ENCODE peak calls at places on chromosomes 11 and 22, in eight cellular contexts. S is HCT116, O is Panc1, J is A549, M is GM23338, F is SK-N-SH, D is K562, W is HepG2. B is an unnamed sample.

GRCh38 chr11:66015094-66015881 is 3.5 kb downstream of the CST6 start:
- DNase-seq in F (no peak), M (no peak), O (no peak), W (no peak), J (no peak), D (no peak), S (peak; percentile 56), B (no peak)

GRCh38 chr11:27392715-27393114 is 29.7 kb upstream of the CCDC34 start:
- DNase-seq in M (peak; percentile 29), W (peak; percentile 66), J (no peak), S (no peak), O (no peak), F (no peak), D (peak; percentile 89), B (no peak)

GRCh38 chr11:23859087-23859486 is 637.8 kb upstream of the LUZP2 start:
- DNase-seq in M (no peak), F (no peak), D (no peak), J (no peak), W (no peak), S (no peak), O (no peak), B (no peak)

GRCh38 chr11:77559686-77560425 is 29.9 kb upstream of the AQP11 start:
- DNase-seq in O (peak; percentile 79), S (peak; percentile 32), M (no peak), W (no peak), J (peak; percentile 38), F (no peak), D (peak; percentile 9), B (no peak)

GRCh38 chr11:841981-842369 is 354 bp downstream of the POLR2L start:
- DNase-seq in M (no peak), F (no peak), D (no peak), J (no peak), W (no peak), S (no peak), O (no peak), B (no peak)

GRCh38 chr11:70176940-70177689 is 26.0 kb upstream of the FADD start:
- DNase-seq in M (peak; percentile 82), W (peak; percentile 13), F (peak; percentile 81), J (peak; percentile 92), D (peak; percentile 70), S (peak; percentile 16), O (no peak), B (peak; percentile 36)

GRCh38 chr11:9855579-9856260 is 191.8 kb downstream of the SWAP70 start:
- DNase-seq in J (no peak), M (no peak), O (no peak), W (no peak), D (no peak), F (no peak), S (no peak), B (no peak)

GRCh38 chr11:40202569-40202968 is 1256.9 kb downstream of the LRRC4C start:
- DNase-seq in M (peak; percentile 27), D (no peak), F (peak; percentile 37), J (no peak), O (no peak), W (no peak), S (no peak), B (no peak)

GRCh38 chr11:134841411-134841810 is 429.4 kb upstream of the B3GAT1 start:
- DNase-seq in W (no peak), O (no peak), F (no peak), M (no peak), S (no peak), J (no peak), D (no peak), B (no peak)

GRCh38 chr11:17601206-17602075 is 54.4 kb downstream of the OTOG start:
- DNase-seq in W (no peak), D (peak; percentile 31), M (peak; percentile 38), J (no peak), O (no peak), S (no peak), F (no peak), B (no peak)

GRCh38 chr22:44721206-44721605 is 19.2 kb downstream of the PRR5 start:
- DNase-seq in W (no peak), D (peak; percentile 14), O (no peak), J (no peak), S (no peak), F (no peak), M (peak; percentile 65), B (no peak)

GRCh38 chr11:13261600-13262061 is 16.0 kb upstream of the BMAL1 start:
- DNase-seq in M (no peak), D (no peak), F (no peak), J (peak; percentile 69), S (peak; percentile 86), W (no peak), O (peak; percentile 82), B (no peak)

DNA sequence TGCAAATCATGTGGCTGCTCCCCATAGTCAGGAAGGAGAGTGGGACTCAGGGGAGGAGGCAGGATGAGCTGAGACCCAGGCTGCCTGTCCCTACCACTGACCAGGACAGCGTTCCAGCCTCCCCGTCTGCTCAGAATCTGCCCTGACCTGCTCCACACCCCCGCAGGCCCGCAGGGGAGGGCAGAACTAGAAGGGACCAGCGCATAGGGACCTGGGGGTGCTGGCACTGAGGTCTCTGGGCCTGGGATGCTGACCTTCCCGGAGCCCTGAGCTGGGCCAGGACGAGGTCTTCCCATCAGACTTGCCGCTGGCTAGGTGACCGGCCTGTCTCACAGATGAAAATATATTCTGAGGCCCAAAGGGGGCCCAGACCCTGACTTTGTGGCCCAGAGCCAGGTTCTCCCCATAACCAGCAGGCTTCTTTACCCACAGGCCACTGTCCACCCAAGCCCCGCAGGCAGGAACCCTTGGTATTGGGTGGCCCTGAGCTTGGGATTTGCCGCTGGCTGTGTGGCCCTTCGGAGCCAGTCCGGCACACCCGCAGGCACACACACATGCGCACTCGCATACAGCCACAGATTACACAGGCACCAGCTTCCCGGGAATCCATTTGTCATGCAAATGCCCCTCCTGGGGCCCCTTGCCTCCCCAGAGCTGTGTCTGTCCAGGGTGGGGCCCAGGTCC is 13.8 kb upstream of the PIM3 start:
- DNase-seq in F (no peak), O (no peak), W (peak; percentile 75), M (no peak), S (no peak), D (no peak), J (no peak), B (no peak)
- H3K27ac ChIP-seq in F (no peak overlapping the region), O (peak overlapping the region; percentile 54), W (peak overlapping the region; percentile 45), M (no peak overlapping the region), S (peak overlapping the region; percentile 29), D (no peak overlapping the region), J (peak overlapping the region; percentile 91), B (no peak overlapping the region)

GRCh38 chr11:125457814-125458343 is 38.2 kb downstream of the FEZ1 start:
- DNase-seq in W (peak; percentile 13), J (no peak), S (no peak), O (no peak), F (no peak), M (peak; percentile 16), D (peak; percentile 59), B (no peak)
- TF ChIP-seq REST in W (no peak), J (no peak), S (no peak), O (no peak), F (no peak), M (no peak), D (no peak), B (no peak)

DNA sequence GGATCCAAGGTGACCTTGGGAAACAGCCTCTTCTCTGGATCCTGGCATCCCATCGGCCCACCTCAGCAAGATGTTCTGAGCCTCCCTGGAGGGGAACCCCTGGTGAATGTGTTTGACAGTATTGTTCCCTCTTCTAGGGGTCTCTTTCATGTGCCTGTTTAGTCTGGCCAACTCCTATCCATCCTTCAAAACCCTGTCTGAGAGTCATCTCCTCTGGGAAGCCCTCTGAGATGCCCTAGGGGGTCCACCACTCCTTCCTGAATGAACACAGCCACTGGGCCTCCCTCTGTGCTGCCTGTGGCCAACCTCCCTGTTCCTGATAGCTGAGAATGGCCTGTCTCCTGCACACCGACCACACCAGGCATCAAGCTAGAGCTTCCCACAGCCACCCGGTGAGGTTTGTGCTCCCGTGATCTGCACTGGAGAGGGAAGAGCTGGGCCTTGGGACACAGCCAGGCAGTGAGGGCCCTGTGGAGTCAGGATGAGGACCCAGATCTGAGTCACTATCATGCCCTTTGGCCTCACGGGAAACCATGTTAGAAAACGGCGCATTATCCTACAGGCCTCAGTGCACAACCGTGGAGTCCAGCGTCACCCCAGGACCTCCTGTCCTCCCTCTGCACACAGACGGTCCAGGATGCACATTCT is 8.8 kb downstream of the WNT7B start:
- DNase-seq in W (no peak), M (no peak), J (no peak), O (no peak), S (no peak), D (no peak), F (no peak), B (no peak)
- H3K27ac ChIP-seq in W (no peak overlapping the region), M (no peak overlapping the region), J (peak overlapping the region; percentile 77), O (peak overlapping the region; percentile 93), S (no peak overlapping the region), D (no peak overlapping the region), F (no peak overlapping the region), B (no peak overlapping the region)

DNA sequence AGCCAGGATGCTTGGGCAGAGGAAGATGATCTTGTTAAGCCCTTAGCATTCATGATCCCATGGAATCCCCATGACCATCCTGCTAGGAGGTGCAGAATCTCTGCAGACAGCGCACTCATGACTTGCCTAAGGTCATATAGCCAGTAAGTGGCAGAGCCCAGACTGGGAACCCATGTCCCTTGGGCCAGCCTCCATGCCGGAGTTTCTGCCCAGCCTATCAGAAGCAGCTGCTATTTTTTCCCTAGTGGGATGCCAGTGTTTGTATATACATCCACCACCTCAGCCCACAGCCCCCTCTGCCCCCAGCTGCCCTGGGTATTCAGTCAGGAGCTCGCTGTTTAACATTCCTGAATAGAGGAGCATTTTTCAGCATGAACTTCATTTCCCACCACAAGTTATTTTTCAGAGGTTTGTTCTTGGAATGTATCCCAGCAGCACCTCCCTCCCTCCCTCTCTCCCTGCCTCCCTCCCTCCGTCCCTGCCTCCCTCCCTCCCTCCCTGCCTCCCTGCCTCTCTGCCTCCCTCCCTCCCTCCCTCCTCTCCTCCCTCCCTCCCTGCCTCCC is 34.4 kb upstream of the SUSD2 start:
- DNase-seq in J (no peak), M (peak; percentile 42), S (no peak), D (no peak), F (peak; percentile 75), W (no peak), O (no peak), B (peak; percentile 34)
- TF ChIP-seq REST in J (no peak), M (no peak), S (no peak), D (no peak), F (no peak), W (no peak), O (no peak), B (no peak)

GRCh38 chr11:1876361-1877063 is 15.2 kb downstream of the PRR33 start:
- DNase-seq in D (peak; percentile 63), W (peak; percentile 27), F (peak; percentile 86), O (no peak), S (no peak), J (peak; percentile 80), M (peak; percentile 74), B (peak; percentile 25)
- H3K27ac ChIP-seq in D (no peak overlapping the region), W (no peak overlapping the region), F (peak overlapping the region; percentile 78), O (peak overlapping the region; percentile 44), S (no peak overlapping the region), J (no peak overlapping the region), M (no peak overlapping the region), B (no peak overlapping the region)

DNA sequence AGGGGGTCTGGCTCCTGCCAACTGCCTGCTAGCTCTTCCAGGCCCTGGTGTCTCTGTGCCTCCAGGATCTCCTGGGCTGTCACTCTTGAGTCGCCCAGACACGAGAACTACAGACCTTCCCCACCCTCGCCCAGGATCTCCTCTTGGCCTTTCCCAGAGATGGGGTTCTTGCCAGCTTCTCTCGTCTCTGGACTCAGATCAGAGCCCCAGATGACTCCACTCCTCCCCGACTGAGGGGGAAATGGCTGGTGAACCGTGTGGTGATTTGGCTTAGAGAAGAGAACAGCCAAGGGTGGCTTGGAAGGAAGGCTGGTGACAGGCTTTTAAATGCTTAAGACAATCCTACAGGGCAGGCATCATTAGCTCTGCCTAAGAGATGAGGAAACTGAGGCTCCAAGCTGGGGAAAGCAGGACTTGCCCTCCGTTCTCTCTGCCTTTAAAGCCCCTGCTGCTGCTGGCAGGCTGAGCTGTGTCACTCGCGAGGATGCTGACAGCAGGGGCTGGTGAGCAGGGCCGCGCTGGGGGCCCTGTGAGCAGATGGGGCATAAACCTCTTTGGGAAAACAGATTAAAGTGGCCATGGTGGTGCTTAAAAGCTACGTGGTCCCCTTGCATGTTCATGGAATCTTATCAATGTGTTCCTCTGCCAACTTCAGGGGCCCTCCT is 90.3 kb upstream of the THY1 start:
- DNase-seq in S (no peak), M (no peak), D (no peak), W (no peak), J (no peak), F (no peak), O (no peak), B (no peak)
- TF ChIP-seq REST in S (no peak), M (no peak), D (no peak), W (no peak), J (no peak), F (no peak), O (no peak), B (no peak)

B was measured in HL-60.